ENCODE peak calls at places on chromosome 16, in five cellular contexts. J is GM23338; O is COR-L47; A is NCI-H510A; X is stimulated activated CD4-positive, alpha-beta T cell treated with anti-CD3 and anti-CD28 coated beads, TNF-alpha, amount 100 ng/mL, for 48 hours. C is an unnamed sample.

GRCh38 chr16:2468142-2468724 is 2.9 kb upstream of the NTN3 start:
- DNase-seq in J (peak; percentile 63), O (peak; percentile 89), A (no peak), X (no peak), C (no peak)

GRCh38 chr16:720507-720989 is 398 bp upstream of the ANTKMT start:
- DNase-seq in J (peak; percentile 73), O (no peak), A (peak; percentile 74), X (peak; percentile 52), C (no peak)

GRCh38 chr16:80802129-80802528 is 2.3 kb downstream of the CDYL2 start:
- DNase-seq in J (no peak), O (no peak), A (no peak), X (no peak), C (no peak)

GRCh38 chr16:56889206-56889605 is 24.2 kb downstream of the SLC12A3 start:
- DNase-seq in J (no peak), O (no peak), A (no peak), X (no peak), C (no peak)

GRCh38 chr16:71289732-71290062 is 495 bp upstream of the CMTR2 start:
- DNase-seq in J (no peak), O (no peak), A (no peak), X (no peak), C (no peak)

GRCh38 chr16:19840524-19841110 is 44.0 kb downstream of the GPRC5B start:
- DNase-seq in J (no peak), O (no peak), A (peak; percentile 90), X (no peak), C (peak; percentile 78)

GRCh38 chr16:87123356-87124001 is 193.7 kb downstream of the C16orf95 start:
- DNase-seq in J (no peak), O (no peak), A (no peak), X (no peak), C (no peak)

GRCh38 chr16:49623501-49624266 is 232.2 kb downstream of the ZNF423 start:
- DNase-seq in J (no peak), O (no peak), A (no peak), X (no peak), C (no peak)

GRCh38 chr16:56869513-56870270 is 4.7 kb downstream of the SLC12A3 start:
- DNase-seq in J (peak; percentile 75), O (peak; percentile 15), A (no peak), X (peak; percentile 16), C (no peak)

GRCh38 chr16:80274576-80275191 is 266.1 kb upstream of the DYNLRB2 start:
- DNase-seq in J (no peak), O (no peak), A (no peak), X (no peak), C (no peak)

GRCh38 chr16:1794908-1795666 is 1.6 kb upstream of the IGFALS start:
- DNase-seq in J (no peak), O (no peak), A (no peak), X (no peak), C (no peak)

GRCh38 chr16:11363927-11364258 is 18.6 kb downstream of the RMI2 start:
- DNase-seq in J (no peak), O (no peak), A (no peak), X (no peak), C (no peak)

GRCh38 chr16:11076259-11077018 is 132.1 kb downstream of the CLEC16A start:
- DNase-seq in J (no peak), O (no peak), A (no peak), X (peak; percentile 73), C (no peak)

GRCh38 chr16:2060346-2060745 is 12.6 kb downstream of the TSC2 start:
- DNase-seq in J (no peak), O (no peak), A (no peak), X (no peak), C (no peak)

GRCh38 chr16:1152123-1152638 is 725 bp upstream of the CACNA1H start:
- DNase-seq in J (peak; percentile 67), O (no peak), A (no peak), X (peak; percentile 42), C (no peak)

GRCh38 chr16:27374794-27375499 is 27.0 kb upstream of the IL21R start:
- DNase-seq in J (peak; percentile 97), O (peak; percentile 10), A (peak; percentile 45), X (no peak), C (peak; percentile 11)

GRCh38 chr16:28103516-28104170 is 40.1 kb upstream of the GSG1L start:
- DNase-seq in J (no peak), O (no peak), A (no peak), X (no peak), C (no peak)

GRCh38 chr16:57503366-57503765 is 17.1 kb upstream of the DOK4 start:
- DNase-seq in J (peak; percentile 41), O (peak; percentile 78), A (peak; percentile 92), X (no peak), C (peak; percentile 45)

GRCh38 chr16:50812876-50813466 is 71.1 kb downstream of the CYLD start:
- DNase-seq in J (no peak), O (no peak), A (no peak), X (no peak), C (no peak)

GRCh38 chr16:89899879-89900481 is 18.7 kb upstream of the MC1R start:
- DNase-seq in J (no peak), O (no peak), A (no peak), X (no peak), C (no peak)

GRCh38 chr16:75621170-75621477 is 2.0 kb downstream of the ADAT1 start:
- DNase-seq in J (peak; percentile 51), O (peak; percentile 11), A (no peak), X (no peak), C (no peak)

C was measured in NCI-H2029.